ENCODE peak calls at places on chromosomes 2 and 18, in four cellular contexts. C, D, I and W are unnamed samples.

GRCh38 chr18:9147440-9148238 is 11.1 kb downstream of the ANKRD12 start:
- DNase-seq in I (peak), D (peak), C (peak), W (no peak)

GRCh38 chr18:2846638-2847340 is at the start of gene EMILIN2:
- DNase-seq in I (peak), C (peak), D (no peak), W (no peak)

GRCh38 chr2:41717883-41718282 is 329.9 kb upstream of the PKDCC start:
- DNase-seq in C (peak), D (peak), I (no peak), W (peak)

GRCh38 chr2:236565225-236565624 is 4.4 kb upstream of the ACKR3 start:
- DNase-seq in I (no peak), D (no peak), C (no peak), W (no peak)

GRCh38 chr2:21092308-21092869 is 31.4 kb upstream of the TDRD15 start:
- DNase-seq in I (no peak), C (no peak), D (no peak), W (no peak)

GRCh38 chr2:129661942-129662341 is 317.5 kb upstream of the RAB6C start:
- DNase-seq in I (no peak), D (no peak), C (no peak), W (no peak)

GRCh38 chr2:190043441-190043840 is 19.1 kb downstream of the MSTN start:
- DNase-seq in C (no peak), I (no peak), D (no peak), W (no peak)

GRCh38 chr2:204718607-204719006 is 173.3 kb downstream of the PARD3B start:
- DNase-seq in D (no peak), C (no peak), I (no peak), W (no peak)

GRCh38 chr2:160477032-160477431 is 16.6 kb downstream of the RBMS1 start:
- DNase-seq in D (no peak), C (no peak), I (no peak), W (no peak)

GRCh38 chr2:168293766-168294165 is 46.4 kb upstream of the STK39 start:
- DNase-seq in D (peak), C (no peak), I (no peak), W (no peak)

GRCh38 chr2:200411831-200412230 is 98.0 kb downstream of the KCTD18 start:
- DNase-seq in C (no peak), D (no peak), I (no peak), W (no peak)

GRCh38 chr2:231479455-231479854 is 15.2 kb upstream of the NCL start:
- DNase-seq in D (no peak), I (no peak), C (no peak), W (no peak)

GRCh38 chr2:240968731-240969624 is 29.4 kb upstream of the SNED1 start:
- DNase-seq in C (peak), I (peak), D (no peak), W (no peak)

GRCh38 chr18:37458697-37459096 is 106.9 kb downstream of the CELF4 start:
- DNase-seq in I (no peak), D (no peak), C (no peak), W (no peak)

GRCh38 chr2:183093857-183094657 is 15.5 kb downstream of the DUSP19 start:
- DNase-seq in D (peak), I (no peak), C (peak), W (no peak)

GRCh38 chr2:201458381-201458780 is 6.8 kb downstream of the STRADB start:
- DNase-seq in D (no peak), C (no peak), I (no peak), W (no peak)

GRCh38 chr18:51149605-51150429 is 47.7 kb downstream of the MEX3C start:
- DNase-seq in I (no peak), C (no peak), D (peak), W (no peak)

DNA sequence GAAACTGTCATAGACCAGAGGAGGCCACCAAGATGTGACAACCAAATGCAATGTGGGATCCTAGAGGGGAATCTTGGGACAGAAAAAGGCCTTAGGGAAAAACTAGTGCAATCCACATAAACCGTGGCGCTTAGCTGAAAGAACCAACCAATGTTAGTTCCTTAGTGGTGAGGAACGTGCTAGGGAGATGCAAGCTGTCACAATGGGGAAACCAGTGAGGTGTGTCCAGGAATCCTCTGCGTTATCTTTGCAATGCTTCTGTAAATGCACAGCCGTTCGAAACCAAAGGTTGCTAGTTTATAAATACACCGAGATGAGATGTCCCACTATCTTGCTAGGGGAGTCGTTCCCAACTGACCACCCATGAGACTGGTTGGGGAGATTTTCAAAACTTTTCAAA is 157.0 kb upstream of the ID2 start:
- DNase-seq in D (no peak), C (no peak), I (no peak), W (no peak)
- H3K4me3 ChIP-seq in D (no peak), C (no peak), I (no peak), W (no peak)

GRCh38 chr18:10441472-10441871 is 13.0 kb upstream of the APCDD1 start:
- DNase-seq in C (no peak), D (no peak), I (no peak), W (no peak)

GRCh38 chr18:10440874-10441273 is 13.6 kb upstream of the APCDD1 start:
- DNase-seq in I (no peak), C (no peak), D (no peak), W (no peak)

GRCh38 chr18:10439898-10440297 is 14.5 kb upstream of the APCDD1 start:
- DNase-seq in C (no peak), D (no peak), I (no peak), W (no peak)

GRCh38 chr18:10436160-10436559 is 18.3 kb upstream of the APCDD1 start:
- DNase-seq in D (no peak), C (no peak), I (no peak), W (no peak)

DNA sequence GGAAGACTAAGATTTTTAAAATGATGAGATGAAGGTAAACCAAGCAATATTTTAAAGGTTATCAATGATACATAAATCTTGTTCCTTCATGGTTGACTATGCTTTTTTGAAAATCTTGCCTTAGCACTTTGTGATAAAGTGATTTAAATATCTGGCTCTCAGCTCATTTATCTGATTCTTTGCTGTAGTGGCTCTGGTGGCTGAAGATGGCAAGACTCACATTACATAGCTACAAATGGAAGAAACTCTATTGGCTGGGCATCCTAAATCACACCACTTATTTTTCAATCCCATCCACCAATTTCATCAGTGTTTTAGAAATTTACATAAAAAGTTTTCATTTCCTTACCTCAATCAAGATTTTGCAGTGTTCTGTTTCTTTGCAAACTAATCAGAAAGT is 16.6 kb upstream of the APCDD1 start:
- DNase-seq in C (peak), I (no peak), D (no peak), W (no peak)
- TF ChIP-seq CTCF in C (peak), I (peak), D (no peak), W (no peak)

GRCh38 chr2:148876589-148877402 is 1.8 kb downstream of the KIF5C start:
- DNase-seq in C (peak), D (peak), I (peak), W (no peak)
- H3K4me3 ChIP-seq in C (peak), D (peak), I (peak), W (no peak)

GRCh38 chr2:31580321-31581117 is at the start of gene SRD5A2:
- DNase-seq in I (peak), C (no peak), D (no peak), W (no peak)
- TF ChIP-seq CTCF in I (peak), C (no peak), D (no peak), W (no peak)